ENCODE peak calls at places on chromosomes 2 and 18, in nine cellular contexts. One of them, this sample, is unnamed.

GRCh38 chr2:99772766-99773331 is 283.0 kb upstream of the REV1 start:
- DNase-seq in brain microvascular endothelial cell: no peak
- DNase-seq in CD8-positive, alpha-beta T cell: no peak
- DNase-seq in esophagus muscularis mucosa: peak; percentile 72
- DNase-seq in HAP-1: no peak
- DNase-seq in kidney epithelial cell: no peak
- DNase-seq in PC-3: no peak
- DNase-seq in heart right ventricle: no peak
- DNase-seq in IMR-90: no peak
- DNase-seq in this sample: no peak

GRCh38 chr2:241425368-241425767 is 69.3 kb downstream of the FARP2 start:
- DNase-seq in IMR-90: no peak
- DNase-seq in brain microvascular endothelial cell: no peak
- DNase-seq in heart right ventricle: no peak
- DNase-seq in esophagus muscularis mucosa: no peak
- DNase-seq in CD8-positive, alpha-beta T cell: no peak
- DNase-seq in kidney epithelial cell: no peak
- DNase-seq in PC-3: no peak
- DNase-seq in HAP-1: no peak
- DNase-seq in this sample: no peak

GRCh38 chr18:55900380-55900779 is 312.4 kb upstream of the TCF4 start:
- DNase-seq in esophagus muscularis mucosa: no peak
- DNase-seq in CD8-positive, alpha-beta T cell: no peak
- DNase-seq in PC-3: peak; percentile 53
- DNase-seq in brain microvascular endothelial cell: peak; percentile 48
- DNase-seq in IMR-90: peak; percentile 65
- DNase-seq in kidney epithelial cell: peak; percentile 7
- DNase-seq in heart right ventricle: no peak
- DNase-seq in HAP-1: no peak
- DNase-seq in this sample: no peak

GRCh38 chr2:102437122-102437521 is 14.2 kb downstream of the IL18RAP start:
- DNase-seq in kidney epithelial cell: no peak
- DNase-seq in HAP-1: no peak
- DNase-seq in IMR-90: no peak
- DNase-seq in brain microvascular endothelial cell: no peak
- DNase-seq in CD8-positive, alpha-beta T cell: no peak
- DNase-seq in esophagus muscularis mucosa: no peak
- DNase-seq in heart right ventricle: no peak
- DNase-seq in PC-3: no peak
- DNase-seq in this sample: no peak

GRCh38 chr2:74374509-74375205 is 5.5 kb downstream of the DCTN1 start:
- DNase-seq in PC-3: no peak
- DNase-seq in kidney epithelial cell: peak; percentile 65
- DNase-seq in CD8-positive, alpha-beta T cell: no peak
- DNase-seq in IMR-90: peak; percentile 72
- DNase-seq in heart right ventricle: peak; percentile 64
- DNase-seq in esophagus muscularis mucosa: no peak
- DNase-seq in HAP-1: peak; percentile 40
- DNase-seq in brain microvascular endothelial cell: peak; percentile 63
- DNase-seq in this sample: no peak

GRCh38 chr2:23789012-23789411 is 137.9 kb downstream of the ATAD2B start:
- DNase-seq in CD8-positive, alpha-beta T cell: no peak
- DNase-seq in PC-3: peak; percentile 89
- DNase-seq in IMR-90: peak; percentile 8
- DNase-seq in heart right ventricle: no peak
- DNase-seq in esophagus muscularis mucosa: no peak
- DNase-seq in HAP-1: no peak
- DNase-seq in brain microvascular endothelial cell: no peak
- DNase-seq in kidney epithelial cell: no peak
- DNase-seq in this sample: no peak

GRCh38 chr2:37819228-37819627 is 105.9 kb upstream of the RMDN2 start:
- DNase-seq in kidney epithelial cell: no peak
- DNase-seq in HAP-1: no peak
- DNase-seq in brain microvascular endothelial cell: peak; percentile 62
- DNase-seq in PC-3: no peak
- DNase-seq in esophagus muscularis mucosa: no peak
- DNase-seq in CD8-positive, alpha-beta T cell: no peak
- DNase-seq in heart right ventricle: no peak
- DNase-seq in IMR-90: peak; percentile 97
- DNase-seq in this sample: no peak

GRCh38 chr2:120862254-120863172 is 126.8 kb downstream of the GLI2 start:
- DNase-seq in HAP-1: no peak
- DNase-seq in kidney epithelial cell: no peak
- DNase-seq in esophagus muscularis mucosa: no peak
- DNase-seq in heart right ventricle: no peak
- DNase-seq in PC-3: no peak
- DNase-seq in brain microvascular endothelial cell: no peak
- DNase-seq in IMR-90: no peak
- DNase-seq in CD8-positive, alpha-beta T cell: no peak
- DNase-seq in this sample: no peak

GRCh38 chr2:190947711-190948251 is 66.2 kb downstream of the STAT1 start:
- DNase-seq in HAP-1: no peak
- DNase-seq in CD8-positive, alpha-beta T cell: no peak
- DNase-seq in heart right ventricle: no peak
- DNase-seq in kidney epithelial cell: peak; percentile 61
- DNase-seq in IMR-90: peak; percentile 81
- DNase-seq in brain microvascular endothelial cell: peak; percentile 62
- DNase-seq in PC-3: peak; percentile 66
- DNase-seq in esophagus muscularis mucosa: no peak
- DNase-seq in this sample: no peak

GRCh38 chr18:28174181-28174906 is 2.6 kb downstream of the CDH2 start:
- DNase-seq in brain microvascular endothelial cell: no peak
- DNase-seq in PC-3: no peak
- DNase-seq in HAP-1: peak; percentile 18
- DNase-seq in esophagus muscularis mucosa: no peak
- DNase-seq in IMR-90: no peak
- DNase-seq in CD8-positive, alpha-beta T cell: no peak
- DNase-seq in kidney epithelial cell: no peak
- DNase-seq in heart right ventricle: no peak
- DNase-seq in this sample: no peak

GRCh38 chr2:240933966-240934700 is 28.0 kb downstream of the CROCC2 start:
- DNase-seq in brain microvascular endothelial cell: no peak
- DNase-seq in HAP-1: peak; percentile 6
- DNase-seq in esophagus muscularis mucosa: no peak
- DNase-seq in CD8-positive, alpha-beta T cell: no peak
- DNase-seq in PC-3: no peak
- DNase-seq in heart right ventricle: peak; percentile 14
- DNase-seq in IMR-90: no peak
- DNase-seq in kidney epithelial cell: no peak
- DNase-seq in this sample: no peak

GRCh38 chr18:12726774-12727550 is 24.1 kb downstream of the PSMG2 start:
- DNase-seq in IMR-90: peak; percentile 74
- DNase-seq in CD8-positive, alpha-beta T cell: peak; percentile 71
- DNase-seq in brain microvascular endothelial cell: peak; percentile 78
- DNase-seq in heart right ventricle: no peak
- DNase-seq in kidney epithelial cell: no peak
- DNase-seq in HAP-1: peak; percentile 87
- DNase-seq in PC-3: peak; percentile 92
- DNase-seq in esophagus muscularis mucosa: no peak
- DNase-seq in this sample: no peak

GRCh38 chr2:134417968-134418557 is 164.2 kb downstream of the MGAT5 start:
- DNase-seq in IMR-90: no peak
- DNase-seq in HAP-1: no peak
- DNase-seq in heart right ventricle: no peak
- DNase-seq in brain microvascular endothelial cell: no peak
- DNase-seq in CD8-positive, alpha-beta T cell: peak; percentile 9
- DNase-seq in kidney epithelial cell: no peak
- DNase-seq in esophagus muscularis mucosa: no peak
- DNase-seq in PC-3: no peak
- DNase-seq in this sample: no peak

GRCh38 chr2:33518929-33519328 is 42.5 kb downstream of the RASGRP3 start:
- DNase-seq in esophagus muscularis mucosa: peak; percentile 37
- DNase-seq in kidney epithelial cell: no peak
- DNase-seq in heart right ventricle: no peak
- DNase-seq in brain microvascular endothelial cell: peak; percentile 20
- DNase-seq in IMR-90: peak; percentile 83
- DNase-seq in CD8-positive, alpha-beta T cell: no peak
- DNase-seq in PC-3: peak; percentile 80
- DNase-seq in HAP-1: no peak
- DNase-seq in this sample: no peak

GRCh38 chr2:42959148-42959992 is 167.0 kb upstream of the HAAO start:
- DNase-seq in kidney epithelial cell: no peak
- DNase-seq in IMR-90: peak; percentile 61
- DNase-seq in PC-3: no peak
- DNase-seq in CD8-positive, alpha-beta T cell: no peak
- DNase-seq in heart right ventricle: no peak
- DNase-seq in brain microvascular endothelial cell: no peak
- DNase-seq in esophagus muscularis mucosa: no peak
- DNase-seq in HAP-1: no peak
- DNase-seq in this sample: no peak

GRCh38 chr2:192126912-192127311 is 67.8 kb downstream of the TMEFF2 start:
- DNase-seq in HAP-1: no peak
- DNase-seq in PC-3: peak; percentile 7
- DNase-seq in CD8-positive, alpha-beta T cell: no peak
- DNase-seq in IMR-90: no peak
- DNase-seq in brain microvascular endothelial cell: no peak
- DNase-seq in heart right ventricle: no peak
- DNase-seq in esophagus muscularis mucosa: no peak
- DNase-seq in kidney epithelial cell: no peak
- DNase-seq in this sample: no peak

GRCh38 chr2:205989291-205990071 is 96.5 kb downstream of the INO80D start:
- DNase-seq in IMR-90: no peak
- DNase-seq in esophagus muscularis mucosa: peak; percentile 68
- DNase-seq in HAP-1: no peak
- DNase-seq in heart right ventricle: no peak
- DNase-seq in kidney epithelial cell: peak; percentile 45
- DNase-seq in PC-3: no peak
- DNase-seq in brain microvascular endothelial cell: no peak
- DNase-seq in CD8-positive, alpha-beta T cell: no peak
- DNase-seq in this sample: no peak

GRCh38 chr2:148814853-148815419 is 60.1 kb upstream of the KIF5C start:
- DNase-seq in esophagus muscularis mucosa: no peak
- DNase-seq in kidney epithelial cell: no peak
- DNase-seq in CD8-positive, alpha-beta T cell: no peak
- DNase-seq in PC-3: peak; percentile 54
- DNase-seq in HAP-1: no peak
- DNase-seq in IMR-90: peak; percentile 29
- DNase-seq in brain microvascular endothelial cell: no peak
- DNase-seq in heart right ventricle: no peak
- DNase-seq in this sample: no peak

GRCh38 chr18:30186245-30186644 is 856.3 kb downstream of the DSC3 start:
- DNase-seq in kidney epithelial cell: no peak
- DNase-seq in PC-3: no peak
- DNase-seq in HAP-1: no peak
- DNase-seq in esophagus muscularis mucosa: no peak
- DNase-seq in IMR-90: no peak
- DNase-seq in heart right ventricle: no peak
- DNase-seq in CD8-positive, alpha-beta T cell: no peak
- DNase-seq in brain microvascular endothelial cell: no peak
- DNase-seq in this sample: no peak

GRCh38 chr2:28578768-28579167 is 82.9 kb downstream of the PLB1 start:
- DNase-seq in heart right ventricle: no peak
- DNase-seq in esophagus muscularis mucosa: no peak
- DNase-seq in kidney epithelial cell: no peak
- DNase-seq in HAP-1: no peak
- DNase-seq in brain microvascular endothelial cell: no peak
- DNase-seq in IMR-90: no peak
- DNase-seq in PC-3: no peak
- DNase-seq in CD8-positive, alpha-beta T cell: no peak
- DNase-seq in this sample: no peak

GRCh38 chr2:237438082-237438925 is 24.3 kb upstream of the COL6A3 start:
- DNase-seq in HAP-1: no peak
- DNase-seq in brain microvascular endothelial cell: peak; percentile 54
- DNase-seq in IMR-90: no peak
- DNase-seq in PC-3: peak; percentile 40
- DNase-seq in esophagus muscularis mucosa: no peak
- DNase-seq in kidney epithelial cell: no peak
- DNase-seq in heart right ventricle: no peak
- DNase-seq in CD8-positive, alpha-beta T cell: no peak
- DNase-seq in this sample: no peak

GRCh38 chr2:2296400-2296799 is 34.7 kb downstream of the MYT1L start:
- DNase-seq in brain microvascular endothelial cell: no peak
- DNase-seq in PC-3: no peak
- DNase-seq in CD8-positive, alpha-beta T cell: no peak
- DNase-seq in kidney epithelial cell: no peak
- DNase-seq in IMR-90: no peak
- DNase-seq in HAP-1: no peak
- DNase-seq in esophagus muscularis mucosa: no peak
- DNase-seq in heart right ventricle: no peak
- DNase-seq in this sample: no peak

GRCh38 chr2:105953942-105954341 is 209.2 kb downstream of the NCK2 start:
- DNase-seq in IMR-90: no peak
- DNase-seq in kidney epithelial cell: no peak
- DNase-seq in CD8-positive, alpha-beta T cell: no peak
- DNase-seq in heart right ventricle: no peak
- DNase-seq in esophagus muscularis mucosa: no peak
- DNase-seq in brain microvascular endothelial cell: no peak
- DNase-seq in PC-3: no peak
- DNase-seq in HAP-1: no peak
- DNase-seq in this sample: no peak
- H3K27me3 ChIP-seq in IMR-90: peaks cover 33% of the 10 kb centered on the region
- H3K27me3 ChIP-seq in kidney epithelial cell: no peaks in the 10 kb centered on the region
- H3K27me3 ChIP-seq in CD8-positive, alpha-beta T cell: no peaks in the 10 kb centered on the region
- H3K27me3 ChIP-seq in heart right ventricle: no peaks in the 10 kb centered on the region
- H3K27me3 ChIP-seq in esophagus muscularis mucosa: no peaks in the 10 kb centered on the region
- H3K27me3 ChIP-seq in brain microvascular endothelial cell: no peaks in the 10 kb centered on the region
- H3K27me3 ChIP-seq in PC-3: peaks cover 49% of the 10 kb centered on the region
- H3K27me3 ChIP-seq in HAP-1: no peaks in the 10 kb centered on the region
- H3K27me3 ChIP-seq in this sample: peaks cover 5% of the 10 kb centered on the region

GRCh38 chr2:132515010-132515409 is 98.4 kb downstream of the GPR39 start:
- DNase-seq in IMR-90: no peak
- DNase-seq in brain microvascular endothelial cell: no peak
- DNase-seq in esophagus muscularis mucosa: no peak
- DNase-seq in kidney epithelial cell: no peak
- DNase-seq in HAP-1: no peak
- DNase-seq in PC-3: no peak
- DNase-seq in heart right ventricle: no peak
- DNase-seq in CD8-positive, alpha-beta T cell: no peak
- DNase-seq in this sample: no peak
- H3K27me3 ChIP-seq in IMR-90: peaks cover 3% of the 10 kb centered on the region
- H3K27me3 ChIP-seq in brain microvascular endothelial cell: no peaks in the 10 kb centered on the region
- H3K27me3 ChIP-seq in esophagus muscularis mucosa: no peaks in the 10 kb centered on the region
- H3K27me3 ChIP-seq in kidney epithelial cell: no peaks in the 10 kb centered on the region
- H3K27me3 ChIP-seq in HAP-1: no peaks in the 10 kb centered on the region
- H3K27me3 ChIP-seq in PC-3: no peaks in the 10 kb centered on the region
- H3K27me3 ChIP-seq in heart right ventricle: no peaks in the 10 kb centered on the region
- H3K27me3 ChIP-seq in CD8-positive, alpha-beta T cell: no peaks in the 10 kb centered on the region
- H3K27me3 ChIP-seq in this sample: no peaks in the 10 kb centered on the region

GRCh38 chr2:65782996-65783650 is 350.7 kb upstream of the SPRED2 start:
- DNase-seq in PC-3: no peak
- DNase-seq in brain microvascular endothelial cell: no peak
- DNase-seq in kidney epithelial cell: no peak
- DNase-seq in CD8-positive, alpha-beta T cell: no peak
- DNase-seq in HAP-1: no peak
- DNase-seq in esophagus muscularis mucosa: peak; percentile 75
- DNase-seq in heart right ventricle: no peak
- DNase-seq in IMR-90: no peak
- DNase-seq in this sample: no peak
- H3K27me3 ChIP-seq in PC-3: peaks cover 55% of the 10 kb centered on the region
- H3K27me3 ChIP-seq in brain microvascular endothelial cell: no peaks in the 10 kb centered on the region
- H3K27me3 ChIP-seq in kidney epithelial cell: no peaks in the 10 kb centered on the region
- H3K27me3 ChIP-seq in CD8-positive, alpha-beta T cell: no peaks in the 10 kb centered on the region
- H3K27me3 ChIP-seq in HAP-1: no peaks in the 10 kb centered on the region
- H3K27me3 ChIP-seq in esophagus muscularis mucosa: no peaks in the 10 kb centered on the region
- H3K27me3 ChIP-seq in heart right ventricle: no peaks in the 10 kb centered on the region
- H3K27me3 ChIP-seq in IMR-90: peaks cover 5% of the 10 kb centered on the region
- H3K27me3 ChIP-seq in this sample: no peaks in the 10 kb centered on the region

GRCh38 chr2:79453918-79454317 is 58.9 kb upstream of the CTNNA2 start:
- DNase-seq in brain microvascular endothelial cell: no peak
- DNase-seq in CD8-positive, alpha-beta T cell: no peak
- DNase-seq in kidney epithelial cell: no peak
- DNase-seq in HAP-1: no peak
- DNase-seq in PC-3: no peak
- DNase-seq in heart right ventricle: no peak
- DNase-seq in esophagus muscularis mucosa: no peak
- DNase-seq in IMR-90: no peak
- DNase-seq in this sample: no peak
- H3K27me3 ChIP-seq in brain microvascular endothelial cell: no peaks in the 10 kb centered on the region
- H3K27me3 ChIP-seq in CD8-positive, alpha-beta T cell: no peaks in the 10 kb centered on the region
- H3K27me3 ChIP-seq in kidney epithelial cell: no peaks in the 10 kb centered on the region
- H3K27me3 ChIP-seq in HAP-1: no peaks in the 10 kb centered on the region
- H3K27me3 ChIP-seq in PC-3: no peaks in the 10 kb centered on the region
- H3K27me3 ChIP-seq in heart right ventricle: no peaks in the 10 kb centered on the region
- H3K27me3 ChIP-seq in esophagus muscularis mucosa: no peaks in the 10 kb centered on the region
- H3K27me3 ChIP-seq in IMR-90: no peaks in the 10 kb centered on the region
- H3K27me3 ChIP-seq in this sample: no peaks in the 10 kb centered on the region